ENCODE peak calls at places on chromosome X, in nine cellular contexts. A is upper lobe of right lung, R is prostate gland, V is bronchial epithelial cell, M is hepatocyte, J is lower lobe of right lung, O is epithelial cell of esophagus, H is kidney, I is OCI-LY7. B is an unnamed sample.

GRCh38 chrX:46574337-46574940 is 874 bp downstream of the CHST7 start:
- DNase-seq in M (no peak), O (peak), A (no peak), R (no peak), I (peak), H (peak), J (peak), V (no peak), B (peak)

GRCh38 chrX:1196436-1196835 is 16.0 kb downstream of the CRLF2 start:
- DNase-seq in J (no peak), A (peak), I (no peak), R (no peak), O (no peak), H (peak), V (no peak), M (no peak), B (no peak)

GRCh38 chrX:106707771-106708454 is 18.6 kb upstream of the RNF128 start:
- DNase-seq in J (no peak), M (peak), V (peak), H (no peak), O (peak), R (no peak), I (no peak), A (no peak), B (no peak)

GRCh38 chrX:112901821-112902732 is 61.4 kb upstream of the AMOT start:
- DNase-seq in J (no peak), V (no peak), A (no peak), O (no peak), M (no peak), R (no peak), H (no peak), I (no peak), B (no peak)

GRCh38 chrX:118396113-118396512 is 50.2 kb downstream of the WDR44 start:
- DNase-seq in V (no peak), M (no peak), J (no peak), I (no peak), H (no peak), A (no peak), O (no peak), R (no peak), B (no peak)

GRCh38 chrX:37347420-37347819 is 1.7 kb upstream of the PRRG1 start:
- DNase-seq in V (peak), R (no peak), O (peak), J (no peak), H (no peak), M (peak), I (no peak), A (no peak), B (no peak)

GRCh38 chrX:20267599-20267923 is 852 bp upstream of the RPS6KA3 start:
- DNase-seq in O (no peak), I (no peak), M (no peak), R (no peak), A (no peak), J (no peak), V (no peak), H (no peak), B (no peak)

GRCh38 chrX:64204252-64204651 is 1.3 kb downstream of the AMER1 start:
- DNase-seq in V (no peak), A (peak), I (no peak), M (peak), H (peak), J (peak), R (peak), O (no peak), B (no peak)

GRCh38 chrX:23786268-23786815 is 3.4 kb downstream of the SAT1 start:
- DNase-seq in R (no peak), A (no peak), O (peak), I (no peak), M (peak), J (peak), V (peak), H (no peak), B (no peak)

GRCh38 chrX:19836337-19836736 is 51.1 kb downstream of the SH3KBP1 start:
- DNase-seq in O (no peak), H (no peak), J (no peak), I (no peak), V (no peak), M (no peak), R (no peak), A (no peak), B (no peak)

GRCh38 chrX:103215768-103216085 is 819 bp downstream of the BEX4 start:
- DNase-seq in J (no peak), O (no peak), R (no peak), H (no peak), M (no peak), A (no peak), V (no peak), I (no peak), B (no peak)

GRCh38 chrX:14697453-14697852 is 168.1 kb downstream of the GLRA2 start:
- DNase-seq in V (peak), R (no peak), O (peak), I (peak), H (no peak), M (peak), A (no peak), J (no peak), B (no peak)

GRCh38 chrX:56833626-56834025 is 104.6 kb downstream of the NBDY start:
- DNase-seq in A (no peak), M (no peak), H (no peak), J (no peak), R (no peak), O (peak), I (no peak), V (peak), B (no peak)

GRCh38 chrX:40100537-40101429 is 3.0 kb upstream of the BCOR start:
- DNase-seq in A (no peak), J (no peak), I (no peak), M (no peak), V (no peak), R (no peak), H (no peak), O (no peak), B (no peak)

GRCh38 chrX:146602246-146602645 is 207.3 kb upstream of the CXorf51B start:
- DNase-seq in R (no peak), I (no peak), A (no peak), H (no peak), M (no peak), V (no peak), J (no peak), O (no peak), B (no peak)

GRCh38 chrX:138866643-138867042 is 155.1 kb upstream of the FGF13 start:
- DNase-seq in H (no peak), J (no peak), O (no peak), V (no peak), I (no peak), M (no peak), A (no peak), R (no peak), B (no peak)

GRCh38 chrX:128078545-128078944 is 26.3 kb upstream of the ACTRT1 start:
- DNase-seq in I (no peak), A (no peak), R (no peak), V (no peak), O (no peak), J (no peak), M (no peak), H (no peak), B (no peak)

GRCh38 chrX:139112432-139112831 is 400.9 kb upstream of the FGF13 start:
- DNase-seq in I (no peak), A (no peak), R (peak), O (peak), J (no peak), M (peak), V (no peak), H (no peak), B (no peak)

GRCh38 chrX:108736509-108737479 is at the start of gene IRS4:
- DNase-seq in A (no peak), I (no peak), V (peak), H (peak), M (peak), J (peak), O (peak), R (peak), B (peak)

GRCh38 chrX:1581132-1581531 is 10.3 kb upstream of the AKAP17A start:
- DNase-seq in H (no peak), R (no peak), A (peak), V (peak), J (no peak), O (peak), I (peak), M (no peak), B (no peak)

GRCh38 chrX:66020578-66021406 is 19.1 kb downstream of the VSIG4 start:
- DNase-seq in M (no peak), I (no peak), V (no peak), R (no peak), A (no peak), J (no peak), H (no peak), O (no peak), B (no peak)

GRCh38 chrX:85309717-85310116 is 65.9 kb downstream of the ZNF711 start:
- DNase-seq in V (no peak), M (no peak), A (no peak), R (no peak), O (no peak), H (no peak), J (no peak), I (peak), B (no peak)
- TF ChIP-seq CTCF in V (no peak), M (no peak), A (no peak), R (no peak), O (no peak), H (no peak), J (no peak), I (peak), B (peak)

GRCh38 chrX:43853225-43853828 is 28.9 kb downstream of the MAOB start:
- DNase-seq in J (no peak), H (no peak), O (no peak), R (no peak), I (no peak), A (no peak), V (no peak), M (no peak), B (no peak)
- TF ChIP-seq CTCF in J (no peak), H (no peak), O (no peak), R (no peak), I (no peak), A (no peak), V (no peak), M (no peak), B (no peak)

GRCh38 chrX:135498236-135498635 is 22.2 kb upstream of the INTS6L start:
- DNase-seq in H (no peak), R (no peak), V (no peak), O (no peak), J (no peak), M (no peak), A (no peak), I (no peak), B (no peak)

GRCh38 chrX:135489542-135489941 is 30.9 kb upstream of the INTS6L start:
- DNase-seq in O (no peak), R (no peak), J (no peak), A (no peak), H (no peak), V (no peak), I (peak), M (no peak), B (no peak)

GRCh38 chrX:135490979-135491514 is 29.4 kb upstream of the INTS6L start:
- DNase-seq in M (no peak), O (no peak), R (no peak), H (no peak), A (no peak), J (no peak), V (no peak), I (no peak), B (no peak)

GRCh38 chrX:135497736-135498135 is 22.7 kb upstream of the INTS6L start:
- DNase-seq in R (no peak), H (no peak), J (no peak), I (no peak), M (no peak), A (no peak), V (no peak), O (no peak), B (no peak)

DNA sequence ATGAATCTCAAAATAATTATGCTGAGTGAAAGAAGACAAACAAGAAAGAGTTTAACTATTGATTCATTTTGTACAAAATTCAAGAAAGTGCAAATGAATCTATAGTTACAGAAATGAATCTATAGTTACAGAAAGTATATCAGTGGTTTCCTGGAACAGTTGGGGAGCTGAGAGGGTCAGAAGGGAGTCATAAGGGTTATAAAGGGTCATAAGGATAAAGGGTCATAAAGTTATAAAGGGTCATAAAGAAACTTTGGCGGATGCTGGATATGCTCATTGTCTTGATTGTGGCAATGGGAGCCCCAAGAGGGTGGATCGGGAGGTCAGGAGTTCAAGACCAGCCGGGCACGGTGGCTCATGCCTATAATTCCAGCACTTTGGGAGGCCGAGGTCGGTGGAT is 26.0 kb upstream of the INTS6L start:
- DNase-seq in A (no peak), O (no peak), V (no peak), H (no peak), I (no peak), M (no peak), J (no peak), R (no peak), B (no peak)
- TF ChIP-seq CTCF in A (no peak), O (no peak), V (no peak), H (no peak), I (no peak), M (no peak), J (no peak), R (no peak), B (no peak)

GRCh38 chrX:153374426-153374825 is 26.7 kb downstream of the PNMA6E start:
- DNase-seq in O (no peak), A (no peak), M (no peak), R (no peak), I (peak), V (no peak), J (no peak), H (no peak), B (no peak)
- TF ChIP-seq CTCF in O (no peak), A (no peak), M (no peak), R (no peak), I (peak), V (no peak), J (no peak), H (no peak), B (peak)

DNA sequence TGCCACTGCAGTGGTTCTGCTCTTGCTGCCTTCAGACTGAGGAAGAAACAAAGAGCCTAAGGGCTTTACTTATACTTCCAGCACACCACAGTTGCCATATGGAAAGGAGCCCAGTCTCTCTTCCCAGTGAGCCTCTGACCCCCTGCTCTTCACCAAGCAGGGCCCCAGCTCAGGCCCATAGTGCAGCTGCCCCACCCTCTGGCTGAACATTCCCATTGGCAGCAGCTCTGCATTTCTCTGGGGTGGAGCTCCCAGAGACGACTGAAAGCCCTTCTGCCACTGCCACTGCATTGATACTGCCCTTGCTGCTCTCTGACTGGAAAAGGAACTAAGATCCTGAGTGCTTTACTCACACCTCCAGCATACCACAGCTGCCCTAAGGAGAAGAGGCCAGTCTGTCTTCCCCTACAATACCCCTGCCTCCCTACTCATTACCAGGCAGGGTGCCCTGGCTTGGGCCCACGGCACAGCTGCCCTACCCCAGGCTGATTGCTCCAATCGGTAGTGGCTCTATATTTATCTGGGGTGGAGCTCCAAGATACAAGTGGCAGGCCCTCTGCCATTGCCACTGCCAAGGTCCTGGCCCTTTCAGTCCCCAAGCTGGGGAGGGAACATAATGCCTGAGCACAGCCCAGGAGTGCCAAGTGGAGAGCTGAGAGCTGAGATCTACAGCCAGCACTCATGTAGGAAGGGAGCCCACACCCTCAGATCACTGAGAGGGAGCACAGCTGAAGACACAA is 36.1 kb downstream of the AWAT2 start:
- DNase-seq in I (no peak), A (no peak), H (peak), O (no peak), R (no peak), V (no peak), J (no peak), M (no peak), B (no peak)
- TF ChIP-seq CTCF in I (no peak), A (no peak), H (no peak), O (no peak), R (no peak), V (no peak), J (no peak), M (no peak), B (no peak)

GRCh38 chrX:141278306-141278705 is 36.0 kb upstream of the SPANXC start:
- DNase-seq in I (peak), A (no peak), R (no peak), J (no peak), M (peak), H (no peak), O (peak), V (peak), B (no peak)
- TF ChIP-seq CTCF in I (peak), A (peak), R (peak), J (peak), M (peak), H (peak), O (peak), V (peak), B (peak)